ENCODE peak calls at places on chromosomes 3 and 15, in five cellular contexts. One of them, this sample, is unnamed.

GRCh38 chr3:13658681-13659080 is 109.8 kb downstream of the FBLN2 start:
- DNase-seq in stimulated activated CD4-positive, alpha-beta T cell treated with anti-CD3 and anti-CD28 coated beads, TNF-alpha, amount 100 ng/mL, for 4 hours: no peak
- DNase-seq in Peyer's patch: no peak
- DNase-seq in activated CD4-positive, alpha-beta T cell treated with anti-CD3 and anti-CD28 coated beads, Interleukin-2, amount 50 U/mL, for 1 hour: no peak
- DNase-seq in cardiac septum: no peak
- DNase-seq in this sample: no peak

GRCh38 chr3:13189639-13190375 is 116.6 kb upstream of the IQSEC1 start:
- DNase-seq in stimulated activated CD4-positive, alpha-beta T cell treated with anti-CD3 and anti-CD28 coated beads, TNF-alpha, amount 100 ng/mL, for 4 hours: no peak
- DNase-seq in Peyer's patch: peak; percentile 25
- DNase-seq in activated CD4-positive, alpha-beta T cell treated with anti-CD3 and anti-CD28 coated beads, Interleukin-2, amount 50 U/mL, for 1 hour: no peak
- DNase-seq in cardiac septum: peak; percentile 81
- DNase-seq in this sample: peak; percentile 54

GRCh38 chr3:159448902-159449301 is 539.7 kb upstream of the IL12A start:
- DNase-seq in stimulated activated CD4-positive, alpha-beta T cell treated with anti-CD3 and anti-CD28 coated beads, TNF-alpha, amount 100 ng/mL, for 4 hours: no peak
- DNase-seq in Peyer's patch: no peak
- DNase-seq in activated CD4-positive, alpha-beta T cell treated with anti-CD3 and anti-CD28 coated beads, Interleukin-2, amount 50 U/mL, for 1 hour: no peak
- DNase-seq in cardiac septum: no peak
- DNase-seq in this sample: no peak

GRCh38 chr3:50125541-50126286 is 29.4 kb upstream of the SEMA3F start:
- DNase-seq in stimulated activated CD4-positive, alpha-beta T cell treated with anti-CD3 and anti-CD28 coated beads, TNF-alpha, amount 100 ng/mL, for 4 hours: no peak
- DNase-seq in Peyer's patch: peak; percentile 44
- DNase-seq in activated CD4-positive, alpha-beta T cell treated with anti-CD3 and anti-CD28 coated beads, Interleukin-2, amount 50 U/mL, for 1 hour: no peak
- DNase-seq in cardiac septum: no peak
- DNase-seq in this sample: peak; percentile 55

GRCh38 chr15:22831473-22831872 is 7.0 kb upstream of the NIPA2 start:
- DNase-seq in stimulated activated CD4-positive, alpha-beta T cell treated with anti-CD3 and anti-CD28 coated beads, TNF-alpha, amount 100 ng/mL, for 4 hours: no peak
- DNase-seq in Peyer's patch: no peak
- DNase-seq in activated CD4-positive, alpha-beta T cell treated with anti-CD3 and anti-CD28 coated beads, Interleukin-2, amount 50 U/mL, for 1 hour: no peak
- DNase-seq in cardiac septum: no peak
- DNase-seq in this sample: no peak

GRCh38 chr3:15327941-15328340 is 4.4 kb downstream of the SH3BP5 start:
- DNase-seq in stimulated activated CD4-positive, alpha-beta T cell treated with anti-CD3 and anti-CD28 coated beads, TNF-alpha, amount 100 ng/mL, for 4 hours: no peak
- DNase-seq in Peyer's patch: no peak
- DNase-seq in activated CD4-positive, alpha-beta T cell treated with anti-CD3 and anti-CD28 coated beads, Interleukin-2, amount 50 U/mL, for 1 hour: peak; percentile 21
- DNase-seq in cardiac septum: peak; percentile 77
- DNase-seq in this sample: no peak

GRCh38 chr15:90826886-90827435 is 41.4 kb upstream of the FURIN start:
- DNase-seq in stimulated activated CD4-positive, alpha-beta T cell treated with anti-CD3 and anti-CD28 coated beads, TNF-alpha, amount 100 ng/mL, for 4 hours: no peak
- DNase-seq in Peyer's patch: no peak
- DNase-seq in activated CD4-positive, alpha-beta T cell treated with anti-CD3 and anti-CD28 coated beads, Interleukin-2, amount 50 U/mL, for 1 hour: no peak
- DNase-seq in cardiac septum: no peak
- DNase-seq in this sample: no peak

GRCh38 chr3:31472479-31473390 is 60.0 kb upstream of the STT3B start:
- DNase-seq in stimulated activated CD4-positive, alpha-beta T cell treated with anti-CD3 and anti-CD28 coated beads, TNF-alpha, amount 100 ng/mL, for 4 hours: no peak
- DNase-seq in Peyer's patch: no peak
- DNase-seq in activated CD4-positive, alpha-beta T cell treated with anti-CD3 and anti-CD28 coated beads, Interleukin-2, amount 50 U/mL, for 1 hour: no peak
- DNase-seq in cardiac septum: no peak
- DNase-seq in this sample: no peak

GRCh38 chr15:45183511-45183910 is 4.3 kb downstream of the SHF start:
- DNase-seq in stimulated activated CD4-positive, alpha-beta T cell treated with anti-CD3 and anti-CD28 coated beads, TNF-alpha, amount 100 ng/mL, for 4 hours: no peak
- DNase-seq in Peyer's patch: no peak
- DNase-seq in activated CD4-positive, alpha-beta T cell treated with anti-CD3 and anti-CD28 coated beads, Interleukin-2, amount 50 U/mL, for 1 hour: no peak
- DNase-seq in cardiac septum: no peak
- DNase-seq in this sample: no peak

GRCh38 chr3:123327956-123328850 is 120.7 kb downstream of the ADCY5 start:
- DNase-seq in stimulated activated CD4-positive, alpha-beta T cell treated with anti-CD3 and anti-CD28 coated beads, TNF-alpha, amount 100 ng/mL, for 4 hours: no peak
- DNase-seq in Peyer's patch: no peak
- DNase-seq in activated CD4-positive, alpha-beta T cell treated with anti-CD3 and anti-CD28 coated beads, Interleukin-2, amount 50 U/mL, for 1 hour: no peak
- DNase-seq in cardiac septum: no peak
- DNase-seq in this sample: no peak

GRCh38 chr3:10527295-10528016 is 22.1 kb upstream of the ATP2B2 start:
- DNase-seq in stimulated activated CD4-positive, alpha-beta T cell treated with anti-CD3 and anti-CD28 coated beads, TNF-alpha, amount 100 ng/mL, for 4 hours: no peak
- DNase-seq in Peyer's patch: no peak
- DNase-seq in activated CD4-positive, alpha-beta T cell treated with anti-CD3 and anti-CD28 coated beads, Interleukin-2, amount 50 U/mL, for 1 hour: no peak
- DNase-seq in cardiac septum: peak; percentile 55
- DNase-seq in this sample: peak; percentile 40

GRCh38 chr3:187130346-187131066 is 8.8 kb downstream of the RPL39L start:
- DNase-seq in stimulated activated CD4-positive, alpha-beta T cell treated with anti-CD3 and anti-CD28 coated beads, TNF-alpha, amount 100 ng/mL, for 4 hours: peak; percentile 16
- DNase-seq in Peyer's patch: no peak
- DNase-seq in activated CD4-positive, alpha-beta T cell treated with anti-CD3 and anti-CD28 coated beads, Interleukin-2, amount 50 U/mL, for 1 hour: no peak
- DNase-seq in cardiac septum: no peak
- DNase-seq in this sample: no peak

GRCh38 chr3:36147934-36148333 is 232.4 kb upstream of the STAC start:
- DNase-seq in stimulated activated CD4-positive, alpha-beta T cell treated with anti-CD3 and anti-CD28 coated beads, TNF-alpha, amount 100 ng/mL, for 4 hours: no peak
- DNase-seq in Peyer's patch: no peak
- DNase-seq in activated CD4-positive, alpha-beta T cell treated with anti-CD3 and anti-CD28 coated beads, Interleukin-2, amount 50 U/mL, for 1 hour: no peak
- DNase-seq in cardiac septum: no peak
- DNase-seq in this sample: no peak

GRCh38 chr15:70062321-70062956 is 35.3 kb downstream of the TLE3 start:
- DNase-seq in stimulated activated CD4-positive, alpha-beta T cell treated with anti-CD3 and anti-CD28 coated beads, TNF-alpha, amount 100 ng/mL, for 4 hours: no peak
- DNase-seq in Peyer's patch: peak; percentile 91
- DNase-seq in activated CD4-positive, alpha-beta T cell treated with anti-CD3 and anti-CD28 coated beads, Interleukin-2, amount 50 U/mL, for 1 hour: no peak
- DNase-seq in cardiac septum: peak; percentile 82
- DNase-seq in this sample: peak; percentile 90

GRCh38 chr15:95024388-95024787 is 793.0 kb downstream of the MCTP2 start:
- DNase-seq in stimulated activated CD4-positive, alpha-beta T cell treated with anti-CD3 and anti-CD28 coated beads, TNF-alpha, amount 100 ng/mL, for 4 hours: no peak
- DNase-seq in Peyer's patch: no peak
- DNase-seq in activated CD4-positive, alpha-beta T cell treated with anti-CD3 and anti-CD28 coated beads, Interleukin-2, amount 50 U/mL, for 1 hour: no peak
- DNase-seq in cardiac septum: no peak
- DNase-seq in this sample: no peak

GRCh38 chr3:51568041-51568440 is 29.5 kb downstream of the RAD54L2 start:
- DNase-seq in stimulated activated CD4-positive, alpha-beta T cell treated with anti-CD3 and anti-CD28 coated beads, TNF-alpha, amount 100 ng/mL, for 4 hours: no peak
- DNase-seq in Peyer's patch: no peak
- DNase-seq in activated CD4-positive, alpha-beta T cell treated with anti-CD3 and anti-CD28 coated beads, Interleukin-2, amount 50 U/mL, for 1 hour: no peak
- DNase-seq in cardiac septum: no peak
- DNase-seq in this sample: peak; percentile 33

GRCh38 chr3:14716593-14716992 is 41.7 kb downstream of the C3orf20 start:
- DNase-seq in stimulated activated CD4-positive, alpha-beta T cell treated with anti-CD3 and anti-CD28 coated beads, TNF-alpha, amount 100 ng/mL, for 4 hours: no peak
- DNase-seq in Peyer's patch: no peak
- DNase-seq in activated CD4-positive, alpha-beta T cell treated with anti-CD3 and anti-CD28 coated beads, Interleukin-2, amount 50 U/mL, for 1 hour: no peak
- DNase-seq in cardiac septum: no peak
- DNase-seq in this sample: no peak

GRCh38 chr15:65089206-65089824 is 12.8 kb downstream of the KBTBD13 start:
- DNase-seq in stimulated activated CD4-positive, alpha-beta T cell treated with anti-CD3 and anti-CD28 coated beads, TNF-alpha, amount 100 ng/mL, for 4 hours: no peak
- DNase-seq in Peyer's patch: no peak
- DNase-seq in activated CD4-positive, alpha-beta T cell treated with anti-CD3 and anti-CD28 coated beads, Interleukin-2, amount 50 U/mL, for 1 hour: no peak
- DNase-seq in cardiac septum: no peak
- DNase-seq in this sample: peak; percentile 71